ENCODE peak calls at places on chromosomes 13 and 19, in four cellular contexts. One of them, this sample, is unnamed.

GRCh38 chr19:9872618-9873242 is 37.6 kb downstream of the PIN1 start:
- DNase-seq in K562: no peak
- DNase-seq in HepG2: no peak
- DNase-seq in endothelial cell of umbilical vein: no peak
- DNase-seq in this sample: no peak

GRCh38 chr13:107291875-107292274 is 723.9 kb upstream of the ARGLU1 start:
- DNase-seq in K562: no peak
- DNase-seq in HepG2: no peak
- DNase-seq in endothelial cell of umbilical vein: no peak
- DNase-seq in this sample: no peak

GRCh38 chr19:56725829-56726424 is 54.4 kb upstream of the ZNF835 start:
- DNase-seq in K562: no peak
- DNase-seq in HepG2: no peak
- DNase-seq in endothelial cell of umbilical vein: no peak
- DNase-seq in this sample: peak

GRCh38 chr19:50723069-50723468 is at the start of gene CLEC11A:
- DNase-seq in K562: no peak
- DNase-seq in HepG2: no peak
- DNase-seq in endothelial cell of umbilical vein: no peak
- DNase-seq in this sample: peak

GRCh38 chr13:93290503-93290902 is 63.9 kb downstream of the GPC6 start:
- DNase-seq in K562: no peak
- DNase-seq in HepG2: no peak
- DNase-seq in endothelial cell of umbilical vein: no peak
- DNase-seq in this sample: no peak

GRCh38 chr13:113801289-113801961 is 42.4 kb downstream of the TMEM255B start:
- DNase-seq in K562: no peak
- DNase-seq in HepG2: no peak
- DNase-seq in endothelial cell of umbilical vein: no peak
- DNase-seq in this sample: no peak

GRCh38 chr13:104466016-104466415 is 1399.8 kb upstream of the SLC10A2 start:
- DNase-seq in K562: no peak
- DNase-seq in HepG2: no peak
- DNase-seq in endothelial cell of umbilical vein: no peak
- DNase-seq in this sample: no peak

GRCh38 chr13:43411741-43412140 is 375.0 kb downstream of the ENOX1 start:
- DNase-seq in K562: no peak
- DNase-seq in HepG2: no peak
- DNase-seq in endothelial cell of umbilical vein: no peak
- DNase-seq in this sample: no peak

GRCh38 chr13:98429081-98429480 is 147.8 kb downstream of the STK24 start:
- DNase-seq in K562: no peak
- DNase-seq in HepG2: no peak
- DNase-seq in endothelial cell of umbilical vein: no peak
- DNase-seq in this sample: no peak

GRCh38 chr19:35038623-35039512 is 2.7 kb upstream of the HPN start:
- DNase-seq in K562: no peak
- DNase-seq in HepG2: no peak
- DNase-seq in endothelial cell of umbilical vein: no peak
- DNase-seq in this sample: peak

GRCh38 chr19:34556500-34556899 is 74.9 kb downstream of the WTIP start:
- DNase-seq in K562: peak
- DNase-seq in HepG2: peak
- DNase-seq in endothelial cell of umbilical vein: peak
- DNase-seq in this sample: peak

GRCh38 chr13:50230365-50230978 is 215.2 kb downstream of the KCNRG start:
- DNase-seq in K562: no peak
- DNase-seq in HepG2: peak
- DNase-seq in endothelial cell of umbilical vein: no peak
- DNase-seq in this sample: peak

GRCh38 chr13:98576215-98576945 is 527 bp downstream of the STK24 start:
- DNase-seq in K562: peak
- DNase-seq in HepG2: no peak
- DNase-seq in endothelial cell of umbilical vein: peak
- DNase-seq in this sample: peak

GRCh38 chr13:112868308-112868707 is 100.7 kb upstream of the MCF2L start:
- DNase-seq in K562: no peak
- DNase-seq in HepG2: no peak
- DNase-seq in endothelial cell of umbilical vein: no peak
- DNase-seq in this sample: no peak

GRCh38 chr19:40517248-40517647 is 50.4 kb downstream of the SPTBN4 start:
- DNase-seq in K562: no peak
- DNase-seq in HepG2: no peak
- DNase-seq in endothelial cell of umbilical vein: no peak
- DNase-seq in this sample: no peak

GRCh38 chr19:16161848-16162247 is 11.5 kb downstream of the CIB3 start:
- DNase-seq in K562: no peak
- DNase-seq in HepG2: no peak
- DNase-seq in endothelial cell of umbilical vein: peak
- DNase-seq in this sample: no peak

GRCh38 chr19:19463348-19464117 is 51.8 kb downstream of the TSSK6 start:
- DNase-seq in K562: no peak
- DNase-seq in HepG2: no peak
- DNase-seq in endothelial cell of umbilical vein: peak
- DNase-seq in this sample: no peak

DNA sequence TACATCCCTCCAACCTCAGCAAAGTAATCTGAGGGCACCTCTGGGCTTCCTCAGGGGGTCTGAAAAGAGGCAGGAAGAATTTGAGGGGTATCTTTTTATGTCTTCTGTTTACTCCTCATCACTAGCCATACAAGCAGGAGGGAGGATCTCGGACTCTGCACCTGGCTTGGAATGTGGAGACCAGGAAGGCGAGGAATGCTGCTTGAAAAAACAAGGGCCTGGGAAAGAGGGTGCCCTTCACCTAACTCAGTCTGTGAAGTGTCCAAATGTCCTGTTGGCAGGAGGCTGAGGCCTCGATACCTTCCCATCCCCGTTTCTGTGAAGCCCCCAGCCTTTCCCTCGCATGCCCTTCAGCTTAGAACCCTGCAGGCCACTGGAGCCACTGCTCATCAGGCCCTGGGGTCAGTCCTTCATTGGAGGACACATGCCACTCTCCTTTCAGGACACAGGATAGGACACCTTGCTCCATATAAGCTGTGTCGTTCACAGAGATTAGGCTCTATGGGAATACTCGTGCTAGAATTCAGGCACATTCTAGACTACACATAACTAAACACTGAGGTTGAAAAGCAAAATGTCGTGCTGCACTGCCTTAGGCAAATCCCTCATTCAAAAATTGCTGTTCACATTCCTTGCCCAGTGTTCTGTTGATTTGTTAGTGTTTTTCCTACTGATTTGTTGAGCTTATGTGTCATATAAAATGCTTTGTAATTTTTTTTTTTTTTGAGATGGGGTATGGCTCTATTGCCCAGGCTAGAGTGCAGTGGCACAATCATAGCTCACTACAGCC is 49.7 kb downstream of the ESD start:
- DNase-seq in K562: no peak
- DNase-seq in HepG2: peak
- DNase-seq in endothelial cell of umbilical vein: no peak
- DNase-seq in this sample: no peak
- TF ChIP-seq POLR2A in K562: no peak
- TF ChIP-seq POLR2A in HepG2: no peak
- TF ChIP-seq POLR2A in endothelial cell of umbilical vein: no peak
- TF ChIP-seq POLR2A in this sample: no peak

GRCh38 chr19:23561341-23561740 is 125.7 kb downstream of the ZNF675 start:
- DNase-seq in K562: no peak
- DNase-seq in HepG2: no peak
- DNase-seq in endothelial cell of umbilical vein: no peak
- DNase-seq in this sample: no peak
- TF ChIP-seq MYC in K562: no peak
- TF ChIP-seq MYC in HepG2: no peak
- TF ChIP-seq MYC in endothelial cell of umbilical vein: no peak
- TF ChIP-seq MYC in this sample: no peak

DNA sequence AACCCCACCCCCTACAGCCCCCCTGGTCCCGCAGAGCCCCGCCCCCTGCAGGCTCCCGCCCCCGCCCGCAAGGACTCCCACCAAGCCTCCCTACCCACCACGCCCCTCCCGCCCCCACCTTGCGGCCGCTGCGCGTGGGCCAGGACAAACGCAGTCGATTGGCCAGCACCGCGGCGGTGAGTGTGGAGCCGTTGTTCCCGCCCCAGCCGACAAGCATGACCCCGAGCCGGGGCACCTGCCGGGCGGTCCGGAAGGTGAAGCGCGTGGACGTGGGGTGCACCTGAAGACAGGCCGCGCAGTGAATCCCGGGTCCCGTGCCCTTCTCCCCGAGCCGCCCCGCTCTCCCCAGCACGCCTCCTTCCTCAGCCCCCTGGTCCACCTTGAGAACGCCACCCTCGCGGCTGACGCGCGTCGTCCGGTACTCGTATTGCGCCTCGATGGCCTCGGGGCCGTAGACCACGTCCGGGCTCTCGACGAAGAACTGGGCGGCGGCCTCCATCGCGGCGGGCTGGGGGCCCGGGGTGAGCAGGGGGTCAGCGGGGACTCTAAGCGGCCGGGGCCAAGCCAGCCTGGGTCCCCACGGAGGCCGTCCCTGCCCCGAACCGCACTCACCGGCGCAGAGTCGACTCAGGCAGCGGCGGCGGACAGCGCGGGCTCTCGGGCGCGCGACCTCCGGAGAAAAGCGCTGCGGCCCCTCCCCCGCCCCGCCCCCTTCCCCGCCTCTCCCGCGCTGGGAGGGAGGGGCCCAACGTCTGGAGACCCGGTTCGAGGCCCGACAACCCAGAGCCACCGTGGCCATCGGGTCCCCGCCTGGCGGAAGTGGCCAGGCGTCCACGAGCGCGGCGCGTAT is at the start of gene ISYNA1:
- DNase-seq in K562: peak
- DNase-seq in HepG2: peak
- DNase-seq in endothelial cell of umbilical vein: peak
- DNase-seq in this sample: no peak
- TF ChIP-seq MAX in K562: peak
- TF ChIP-seq MAX in HepG2: peak
- TF ChIP-seq MAX in endothelial cell of umbilical vein: no peak
- TF ChIP-seq MAX in this sample: no peak

GRCh38 chr19:947707-948533 is 22.1 kb downstream of the ARID3A start:
- DNase-seq in K562: no peak
- DNase-seq in HepG2: no peak
- DNase-seq in endothelial cell of umbilical vein: no peak
- DNase-seq in this sample: peak
- TF ChIP-seq POLR2A in K562: no peak
- TF ChIP-seq POLR2A in HepG2: no peak
- TF ChIP-seq POLR2A in endothelial cell of umbilical vein: no peak
- TF ChIP-seq POLR2A in this sample: no peak

GRCh38 chr13:82370306-82370705 is 1512.0 kb downstream of the SLITRK1 start:
- DNase-seq in K562: no peak
- DNase-seq in HepG2: no peak
- DNase-seq in endothelial cell of umbilical vein: no peak
- DNase-seq in this sample: no peak
- TF ChIP-seq MYC in K562: no peak
- TF ChIP-seq MYC in HepG2: no peak
- TF ChIP-seq MYC in endothelial cell of umbilical vein: no peak
- TF ChIP-seq MYC in this sample: no peak

GRCh38 chr19:46435009-46435408 is 6.3 kb upstream of the PNMA8C start:
- DNase-seq in K562: no peak
- DNase-seq in HepG2: no peak
- DNase-seq in endothelial cell of umbilical vein: no peak
- DNase-seq in this sample: no peak
- TF ChIP-seq MAX in K562: no peak
- TF ChIP-seq MAX in HepG2: no peak
- TF ChIP-seq MAX in endothelial cell of umbilical vein: no peak
- TF ChIP-seq MAX in this sample: no peak

GRCh38 chr19:44212250-44212864 is at the start of gene ZNF227:
- DNase-seq in K562: peak
- DNase-seq in HepG2: peak
- DNase-seq in endothelial cell of umbilical vein: peak
- DNase-seq in this sample: peak
- TF ChIP-seq POLR2A in K562: peak
- TF ChIP-seq POLR2A in HepG2: peak
- TF ChIP-seq POLR2A in endothelial cell of umbilical vein: peak
- TF ChIP-seq POLR2A in this sample: peak

GRCh38 chr13:85771856-85772255 is 27.4 kb downstream of the SLITRK6 start:
- DNase-seq in K562: no peak
- DNase-seq in HepG2: no peak
- DNase-seq in endothelial cell of umbilical vein: no peak
- DNase-seq in this sample: no peak
- TF ChIP-seq MYC in K562: no peak
- TF ChIP-seq MYC in HepG2: no peak
- TF ChIP-seq MYC in endothelial cell of umbilical vein: no peak
- TF ChIP-seq MYC in this sample: no peak

GRCh38 chr19:54029930-54030490 is 33.7 kb downstream of the VSTM1 start:
- DNase-seq in K562: peak
- DNase-seq in HepG2: peak
- DNase-seq in endothelial cell of umbilical vein: peak
- DNase-seq in this sample: peak
- TF ChIP-seq MAX in K562: no peak
- TF ChIP-seq MAX in HepG2: no peak
- TF ChIP-seq MAX in endothelial cell of umbilical vein: no peak
- TF ChIP-seq MAX in this sample: no peak

GRCh38 chr19:4976412-4977298 is 7.7 kb downstream of the KDM4B start:
- DNase-seq in K562: no peak
- DNase-seq in HepG2: peak
- DNase-seq in endothelial cell of umbilical vein: peak
- DNase-seq in this sample: peak
- TF ChIP-seq POLR2A in K562: no peak
- TF ChIP-seq POLR2A in HepG2: no peak
- TF ChIP-seq POLR2A in endothelial cell of umbilical vein: no peak
- TF ChIP-seq POLR2A in this sample: no peak